ENCODE peak calls at places on chromosome 3, in seven cellular contexts. One of them, this sample, is unnamed.

GRCh38 chr3:116569611-116570010 is 124.3 kb upstream of the LSAMP start:
- DNase-seq in HS-5: peak; percentile 5
- DNase-seq in stimulated activated CD4-positive, alpha-beta T cell treated with anti-CD3 and anti-CD28 coated beads, Interleukin-2, amount 100 ng/mL, for 48 hours: no peak
- DNase-seq in naive thymus-derived CD4-positive, alpha-beta T cell: no peak
- DNase-seq in foreskin fibroblast: no peak
- DNase-seq in retina: no peak
- DNase-seq in NCI-H1105: no peak
- DNase-seq in this sample: no peak

GRCh38 chr3:70863049-70863448 is 550.6 kb upstream of the MDFIC2 start:
- DNase-seq in naive thymus-derived CD4-positive, alpha-beta T cell: no peak
- DNase-seq in NCI-H1105: no peak
- DNase-seq in foreskin fibroblast: no peak
- DNase-seq in HS-5: no peak
- DNase-seq in retina: no peak
- DNase-seq in stimulated activated CD4-positive, alpha-beta T cell treated with anti-CD3 and anti-CD28 coated beads, Interleukin-2, amount 100 ng/mL, for 48 hours: no peak
- DNase-seq in this sample: no peak

GRCh38 chr3:18679226-18679625 is 254.1 kb upstream of the SATB1 start:
- DNase-seq in foreskin fibroblast: no peak
- DNase-seq in naive thymus-derived CD4-positive, alpha-beta T cell: peak; percentile 45
- DNase-seq in HS-5: no peak
- DNase-seq in stimulated activated CD4-positive, alpha-beta T cell treated with anti-CD3 and anti-CD28 coated beads, Interleukin-2, amount 100 ng/mL, for 48 hours: peak; percentile 36
- DNase-seq in NCI-H1105: no peak
- DNase-seq in retina: no peak
- DNase-seq in this sample: no peak

GRCh38 chr3:33644598-33644997 is 73.5 kb downstream of the CLASP2 start:
- DNase-seq in NCI-H1105: no peak
- DNase-seq in foreskin fibroblast: no peak
- DNase-seq in stimulated activated CD4-positive, alpha-beta T cell treated with anti-CD3 and anti-CD28 coated beads, Interleukin-2, amount 100 ng/mL, for 48 hours: no peak
- DNase-seq in naive thymus-derived CD4-positive, alpha-beta T cell: no peak
- DNase-seq in retina: peak; percentile 25
- DNase-seq in HS-5: no peak
- DNase-seq in this sample: no peak

GRCh38 chr3:65371053-65371452 is 667.7 kb downstream of the MAGI1 start:
- DNase-seq in stimulated activated CD4-positive, alpha-beta T cell treated with anti-CD3 and anti-CD28 coated beads, Interleukin-2, amount 100 ng/mL, for 48 hours: no peak
- DNase-seq in foreskin fibroblast: no peak
- DNase-seq in HS-5: no peak
- DNase-seq in naive thymus-derived CD4-positive, alpha-beta T cell: no peak
- DNase-seq in retina: no peak
- DNase-seq in NCI-H1105: no peak
- DNase-seq in this sample: no peak

GRCh38 chr3:31813686-31814085 is 167.4 kb downstream of the OSBPL10 start:
- DNase-seq in stimulated activated CD4-positive, alpha-beta T cell treated with anti-CD3 and anti-CD28 coated beads, Interleukin-2, amount 100 ng/mL, for 48 hours: no peak
- DNase-seq in NCI-H1105: no peak
- DNase-seq in HS-5: no peak
- DNase-seq in foreskin fibroblast: no peak
- DNase-seq in naive thymus-derived CD4-positive, alpha-beta T cell: no peak
- DNase-seq in retina: no peak
- DNase-seq in this sample: no peak

GRCh38 chr3:179463299-179463698 is 12.0 kb upstream of the GNB4 start:
- DNase-seq in foreskin fibroblast: no peak
- DNase-seq in stimulated activated CD4-positive, alpha-beta T cell treated with anti-CD3 and anti-CD28 coated beads, Interleukin-2, amount 100 ng/mL, for 48 hours: no peak
- DNase-seq in naive thymus-derived CD4-positive, alpha-beta T cell: no peak
- DNase-seq in retina: no peak
- DNase-seq in HS-5: no peak
- DNase-seq in NCI-H1105: no peak
- DNase-seq in this sample: no peak

GRCh38 chr3:169573129-169573528 is 90.4 kb downstream of the MECOM start:
- DNase-seq in NCI-H1105: no peak
- DNase-seq in naive thymus-derived CD4-positive, alpha-beta T cell: no peak
- DNase-seq in foreskin fibroblast: no peak
- DNase-seq in HS-5: no peak
- DNase-seq in retina: no peak
- DNase-seq in stimulated activated CD4-positive, alpha-beta T cell treated with anti-CD3 and anti-CD28 coated beads, Interleukin-2, amount 100 ng/mL, for 48 hours: no peak
- DNase-seq in this sample: no peak

GRCh38 chr3:49462222-49462621 is 7.8 kb upstream of the DAG1 start:
- DNase-seq in naive thymus-derived CD4-positive, alpha-beta T cell: no peak
- DNase-seq in foreskin fibroblast: no peak
- DNase-seq in HS-5: no peak
- DNase-seq in stimulated activated CD4-positive, alpha-beta T cell treated with anti-CD3 and anti-CD28 coated beads, Interleukin-2, amount 100 ng/mL, for 48 hours: no peak
- DNase-seq in NCI-H1105: no peak
- DNase-seq in retina: no peak
- DNase-seq in this sample: no peak

GRCh38 chr3:99509224-99509623 is 129.2 kb upstream of the COL8A1 start:
- DNase-seq in retina: no peak
- DNase-seq in HS-5: no peak
- DNase-seq in naive thymus-derived CD4-positive, alpha-beta T cell: no peak
- DNase-seq in NCI-H1105: no peak
- DNase-seq in stimulated activated CD4-positive, alpha-beta T cell treated with anti-CD3 and anti-CD28 coated beads, Interleukin-2, amount 100 ng/mL, for 48 hours: no peak
- DNase-seq in foreskin fibroblast: no peak
- DNase-seq in this sample: no peak

GRCh38 chr3:63429905-63430304 is 151.8 kb downstream of the SYNPR start:
- DNase-seq in stimulated activated CD4-positive, alpha-beta T cell treated with anti-CD3 and anti-CD28 coated beads, Interleukin-2, amount 100 ng/mL, for 48 hours: no peak
- DNase-seq in HS-5: no peak
- DNase-seq in retina: no peak
- DNase-seq in foreskin fibroblast: no peak
- DNase-seq in NCI-H1105: peak; percentile 3
- DNase-seq in naive thymus-derived CD4-positive, alpha-beta T cell: no peak
- DNase-seq in this sample: no peak

GRCh38 chr3:67094167-67094566 is 96.1 kb downstream of the KBTBD8 start:
- DNase-seq in foreskin fibroblast: no peak
- DNase-seq in NCI-H1105: no peak
- DNase-seq in HS-5: no peak
- DNase-seq in stimulated activated CD4-positive, alpha-beta T cell treated with anti-CD3 and anti-CD28 coated beads, Interleukin-2, amount 100 ng/mL, for 48 hours: no peak
- DNase-seq in retina: peak; percentile 34
- DNase-seq in naive thymus-derived CD4-positive, alpha-beta T cell: no peak
- DNase-seq in this sample: peak; percentile 13

This sample was measured in NCI-H748 treated with DMSO at 0.1 percent for 48 hours.